ENCODE peak calls at places on chromosome 10, in nine cellular contexts. M is sigmoid colon, O is left ventricle myocardium inferior, Q is Calu3, V is LNCaP clone FGC, H is endothelial cell, A is OCI-LY7, E is heart right ventricle, G is AG09309. R is an unnamed sample.

GRCh38 chr10:101859530-101859929 is 15.9 kb upstream of the KCNIP2 start:
- DNase-seq in H (no peak), O (no peak), M (no peak), V (no peak), A (no peak), G (no peak), Q (no peak), E (no peak), R (no peak)

GRCh38 chr10:5370493-5371317 is 5.9 kb downstream of the UCN3 start:
- DNase-seq in A (no peak), H (no peak), G (no peak), V (no peak), E (no peak), O (no peak), Q (no peak), M (no peak), R (no peak)

GRCh38 chr10:132394936-132395703 is 1.9 kb upstream of the PWWP2B start:
- DNase-seq in O (peak), E (no peak), H (no peak), G (no peak), A (no peak), V (no peak), M (peak), Q (no peak), R (no peak)

GRCh38 chr10:133445751-133446708 is 7.7 kb upstream of the SCART1 start:
- DNase-seq in M (no peak), V (no peak), E (no peak), Q (no peak), H (no peak), G (no peak), A (no peak), O (no peak), R (no peak)

GRCh38 chr10:663844-664243 is 25.6 kb downstream of the DIP2C start:
- DNase-seq in H (no peak), O (no peak), G (no peak), V (no peak), A (no peak), E (no peak), M (no peak), Q (no peak), R (peak)

GRCh38 chr10:1211844-1212570 is 155.8 kb downstream of the WDR37 start:
- DNase-seq in G (no peak), A (no peak), E (no peak), V (no peak), Q (no peak), H (no peak), M (no peak), O (no peak), R (no peak)

GRCh38 chr10:80108576-80109239 is 23.8 kb upstream of the PLAC9 start:
- DNase-seq in V (no peak), O (no peak), Q (no peak), M (no peak), E (no peak), A (no peak), H (no peak), G (no peak), R (no peak)

GRCh38 chr10:114261116-114261515 is 22.1 kb downstream of the VWA2 start:
- DNase-seq in V (no peak), E (no peak), O (no peak), H (no peak), A (no peak), G (peak), Q (no peak), M (no peak), R (no peak)

GRCh38 chr10:19316204-19316870 is 267.7 kb downstream of the MALRD1 start:
- DNase-seq in G (no peak), M (no peak), A (no peak), Q (no peak), E (no peak), H (no peak), O (no peak), V (no peak), R (no peak)

GRCh38 chr10:86439544-86439943 is 72.9 kb upstream of the GRID1 start:
- DNase-seq in O (peak), G (peak), V (no peak), Q (peak), A (no peak), M (peak), E (peak), H (no peak), R (no peak)

GRCh38 chr10:133405844-133406527 is 12.0 kb downstream of the MTG1 start:
- DNase-seq in O (no peak), V (no peak), G (peak), E (no peak), H (no peak), A (no peak), Q (no peak), M (no peak), R (no peak)

GRCh38 chr10:10677479-10677878 is 340.2 kb upstream of the CELF2 start:
- DNase-seq in V (peak), Q (peak), G (no peak), H (peak), M (no peak), O (peak), A (peak), E (peak), R (peak)

GRCh38 chr10:88318803-88319202 is 264.3 kb downstream of the RNLS start:
- DNase-seq in A (peak), E (no peak), Q (no peak), M (no peak), O (no peak), G (no peak), H (no peak), V (no peak), R (no peak)

GRCh38 chr10:93058139-93058538 is 2.5 kb upstream of the CYP26C1 start:
- DNase-seq in O (no peak), E (no peak), Q (no peak), H (no peak), V (no peak), G (no peak), M (no peak), A (no peak), R (no peak)

GRCh38 chr10:46288601-46289206 is 1.9 kb downstream of the ANTXRL start:
- DNase-seq in V (no peak), M (no peak), A (no peak), H (no peak), G (no peak), E (no peak), O (no peak), Q (no peak), R (no peak)

GRCh38 chr10:49781247-49781646 is 19.1 kb upstream of the OGDHL start:
- DNase-seq in H (no peak), Q (no peak), A (no peak), E (no peak), O (no peak), V (no peak), G (no peak), M (no peak), R (no peak)

GRCh38 chr10:85105614-85106013 is 777.2 kb downstream of the CCSER2 start:
- DNase-seq in G (no peak), A (no peak), O (no peak), Q (peak), H (peak), V (peak), M (no peak), E (no peak), R (peak)

GRCh38 chr10:118564652-118565051 is 30.8 kb downstream of the PRLHR start:
- DNase-seq in M (no peak), O (no peak), G (no peak), H (peak), A (no peak), Q (no peak), V (no peak), E (no peak), R (no peak)
- TF ChIP-seq CTCF in M (no peak), O (peak), G (peak), H (no peak), A (no peak), Q (no peak), V (peak), E (peak), R (peak)

DNA sequence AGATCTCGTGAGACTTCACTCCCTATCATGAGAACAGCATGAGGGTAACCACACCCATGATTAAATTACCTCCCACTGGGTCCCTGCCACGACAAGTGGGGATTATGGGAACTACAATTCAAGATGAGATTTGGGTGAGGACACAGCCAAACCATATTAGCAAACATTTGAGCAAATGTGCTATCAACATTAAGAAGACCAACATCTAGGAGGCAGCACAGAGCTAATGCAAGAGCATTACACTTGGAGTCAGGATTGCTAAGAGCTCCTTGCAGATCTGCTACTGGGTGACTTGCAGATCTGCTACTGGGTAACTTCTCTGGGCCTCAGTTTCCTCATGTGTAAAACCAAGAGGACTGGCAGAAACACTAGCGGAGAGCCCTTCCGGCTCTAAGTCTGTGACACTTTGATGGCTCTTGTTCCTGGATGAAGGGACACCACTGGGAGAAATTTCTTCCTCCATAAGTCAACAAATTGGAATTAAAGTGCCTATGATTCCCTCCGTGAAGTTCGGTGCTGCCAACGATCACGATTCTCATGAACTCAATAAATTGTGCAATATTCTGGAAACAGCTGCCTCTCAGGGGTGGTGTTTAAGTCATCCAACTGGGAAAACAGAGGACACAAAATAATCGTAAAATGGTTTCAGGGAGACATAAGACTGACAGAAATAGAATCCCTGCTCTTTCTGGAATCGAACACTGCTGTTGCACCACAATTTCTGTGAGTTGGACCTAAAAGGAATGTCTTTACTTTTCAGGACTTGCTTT is 115.8 kb upstream of the ITGB1 start:
- DNase-seq in E (no peak), Q (no peak), M (no peak), A (peak), V (no peak), H (no peak), G (peak), O (no peak), R (no peak)
- TF ChIP-seq CTCF in E (no peak), Q (no peak), M (no peak), A (peak), V (no peak), H (no peak), G (no peak), O (no peak), R (no peak)

GRCh38 chr10:3077940-3078630 is 10.7 kb downstream of the PFKP start:
- DNase-seq in A (no peak), Q (peak), E (no peak), O (no peak), G (no peak), M (peak), V (no peak), H (no peak), R (no peak)
- TF ChIP-seq CTCF in A (no peak), Q (no peak), E (no peak), O (no peak), G (no peak), M (no peak), V (no peak), H (no peak), R (no peak)

DNA sequence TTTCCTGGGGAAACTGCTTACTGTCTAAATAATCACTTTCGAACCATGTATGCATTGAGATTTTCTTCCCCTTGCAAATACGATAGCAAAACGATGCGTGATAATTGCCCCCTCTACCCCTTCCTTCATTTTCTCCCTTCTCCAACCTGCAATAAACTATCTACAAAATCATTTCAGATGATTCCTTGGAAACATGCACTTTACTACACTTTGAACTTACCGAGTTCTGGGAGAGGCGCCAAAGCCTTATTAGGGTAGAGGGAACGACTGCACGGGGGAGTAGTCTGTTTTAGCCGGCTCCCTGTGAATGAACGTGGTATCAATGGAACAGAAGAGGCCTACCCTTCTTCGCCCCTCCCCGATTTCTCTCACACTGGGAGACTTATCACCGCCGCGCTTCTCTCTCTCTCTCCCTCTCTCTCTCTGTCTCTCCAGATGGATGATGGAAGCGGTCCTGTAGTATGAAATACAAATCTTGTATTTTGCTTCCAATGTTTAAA is at the start of gene FGFBP3:
- DNase-seq in A (peak), O (no peak), Q (no peak), V (no peak), H (peak), M (no peak), E (peak), G (no peak), R (peak)
- TF ChIP-seq CTCF in A (no peak), O (no peak), Q (no peak), V (no peak), H (no peak), M (no peak), E (no peak), G (no peak), R (no peak)

GRCh38 chr10:62377026-62377415 is 2.9 kb downstream of the ZNF365 start:
- DNase-seq in E (no peak), V (no peak), A (no peak), G (no peak), Q (no peak), O (no peak), M (no peak), H (no peak), R (no peak)
- TF ChIP-seq CTCF in E (no peak), V (no peak), A (no peak), G (no peak), Q (no peak), O (no peak), M (no peak), H (no peak), R (no peak)

GRCh38 chr10:71255817-71256660 is 43.7 kb downstream of the UNC5B start:
- DNase-seq in H (no peak), V (no peak), O (peak), E (peak), A (no peak), G (no peak), Q (peak), M (peak), R (no peak)

GRCh38 chr10:71255540-71255816 is 43.1 kb downstream of the UNC5B start:
- DNase-seq in A (no peak), Q (no peak), M (no peak), H (no peak), O (no peak), G (no peak), V (no peak), E (no peak), R (no peak)

GRCh38 chr10:71256661-71257030 is 44.3 kb downstream of the UNC5B start:
- DNase-seq in H (no peak), M (no peak), E (no peak), O (no peak), Q (no peak), A (no peak), G (no peak), V (no peak), R (no peak)

GRCh38 chr10:71253981-71254818 is 41.8 kb downstream of the UNC5B start:
- DNase-seq in G (no peak), Q (no peak), H (peak), M (no peak), V (no peak), A (no peak), E (peak), O (no peak), R (no peak)

GRCh38 chr10:71254834-71255539 is 42.6 kb downstream of the UNC5B start:
- DNase-seq in V (no peak), O (no peak), E (no peak), A (no peak), M (no peak), Q (no peak), H (no peak), G (no peak), R (no peak)
- TF ChIP-seq CTCF in V (no peak), O (no peak), E (no peak), A (no peak), M (no peak), Q (no peak), H (no peak), G (no peak), R (no peak)

DNA sequence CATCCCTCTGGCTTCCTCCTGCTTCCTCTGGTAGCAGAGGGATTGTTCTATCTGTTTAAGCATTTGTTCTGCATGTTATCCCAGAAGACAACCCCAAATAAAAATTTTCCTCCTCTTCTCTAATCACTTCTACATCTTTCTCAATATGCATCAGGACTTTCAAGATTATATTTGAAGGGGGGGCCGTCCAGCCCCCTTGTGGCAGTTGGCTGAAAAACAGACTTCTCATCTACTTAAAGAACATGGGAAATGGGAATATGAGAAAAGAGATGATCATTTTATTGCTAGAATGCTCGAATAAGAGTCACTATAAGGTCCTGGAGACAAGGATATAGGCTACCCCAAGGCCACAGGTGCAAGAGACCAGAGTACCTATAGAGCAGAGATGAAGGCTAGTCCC is 466.0 kb downstream of the REEP3 start:
- DNase-seq in A (no peak), G (no peak), Q (no peak), H (no peak), V (no peak), E (no peak), M (no peak), O (no peak), R (no peak)
- TF ChIP-seq CTCF in A (peak), G (no peak), Q (peak), H (peak), V (no peak), E (no peak), M (no peak), O (no peak), R (peak)

GRCh38 chr10:61749271-61749670 is 86.5 kb downstream of the CABCOCO1 start:
- DNase-seq in A (no peak), M (no peak), E (no peak), V (no peak), G (no peak), O (no peak), Q (no peak), H (no peak), R (no peak)

GRCh38 chr10:61751599-61751998 is 88.9 kb downstream of the CABCOCO1 start:
- DNase-seq in Q (no peak), E (no peak), V (no peak), M (no peak), A (no peak), G (no peak), H (no peak), O (no peak), R (no peak)

GRCh38 chr10:61752111-61753011 is 89.6 kb downstream of the CABCOCO1 start:
- DNase-seq in A (peak), G (no peak), H (no peak), O (no peak), V (no peak), E (no peak), Q (peak), M (no peak), R (no peak)

GRCh38 chr10:61753453-61753852 is 90.7 kb downstream of the CABCOCO1 start:
- DNase-seq in M (no peak), E (no peak), A (no peak), H (no peak), Q (no peak), G (no peak), O (no peak), V (no peak), R (no peak)

DNA sequence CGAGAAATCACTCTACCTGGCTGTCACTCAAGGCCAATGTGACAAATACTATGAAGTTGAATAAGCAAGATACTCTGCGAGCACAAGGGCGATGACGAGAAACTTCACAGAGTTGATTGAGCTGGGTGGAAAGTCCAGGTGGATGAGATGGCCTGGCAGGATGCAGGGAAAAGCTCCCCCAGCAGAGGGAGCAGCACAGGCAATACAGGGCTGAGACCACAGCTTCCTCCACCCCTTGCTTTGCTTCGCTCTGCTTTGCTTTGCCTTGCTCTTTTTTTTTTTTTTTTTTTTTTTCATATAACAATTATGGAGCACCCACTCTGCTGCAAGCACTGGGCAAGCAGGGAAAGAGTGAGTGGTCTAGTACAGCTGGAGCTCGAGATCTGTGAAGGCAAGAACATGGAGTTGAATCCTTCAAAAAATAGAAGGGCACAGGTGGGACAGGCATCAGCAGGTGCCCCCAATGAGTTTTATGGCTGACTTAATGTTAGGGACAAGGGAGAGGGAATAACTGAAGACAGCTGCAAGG is 88.3 kb downstream of the CABCOCO1 start:
- DNase-seq in E (peak), A (peak), H (peak), V (no peak), Q (peak), M (no peak), O (peak), G (no peak), R (peak)
- TF ChIP-seq CTCF in E (peak), A (peak), H (peak), V (peak), Q (peak), M (peak), O (peak), G (peak), R (peak)

DNA sequence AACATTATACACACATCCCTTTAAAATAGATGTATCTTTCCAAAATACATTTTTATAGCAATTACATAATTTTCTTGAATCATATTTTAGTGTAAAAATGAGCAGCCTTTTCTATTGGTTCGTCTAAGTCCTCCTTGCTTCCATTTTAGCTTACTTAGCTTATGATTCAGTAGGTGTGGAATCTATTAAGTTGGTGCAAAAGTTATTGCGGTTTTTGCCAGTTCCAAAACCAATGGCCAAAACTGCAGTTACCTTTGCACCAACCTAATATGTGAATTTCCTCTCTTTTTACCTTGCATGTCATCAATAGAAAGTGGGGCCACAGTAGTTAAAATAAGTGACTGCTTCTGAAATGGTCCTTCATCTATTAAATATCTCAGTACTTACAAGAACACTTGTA is 279.0 kb downstream of the OTUD1 start:
- DNase-seq in V (no peak), M (no peak), H (no peak), O (no peak), E (no peak), Q (no peak), G (no peak), A (no peak), R (no peak)
- TF ChIP-seq CTCF in V (no peak), M (no peak), H (no peak), O (no peak), E (no peak), Q (no peak), G (no peak), A (no peak), R (no peak)

R was measured in neural crest cell.